ENCODE peak calls at places on chromosomes 6 and 20, in eight cellular contexts. U is mesenchymal stem cell, P is thoracic aorta, I is uterus, B is tibial nerve, Z is gastrocnemius medialis, O is GM23248, H is OCI-LY7. F is an unnamed sample. For H3K4me1, the result is how much of the 10 kb centered on the place peaks cover.

GRCh38 chr20:64279826-64280459 is 24.4 kb downstream of the PCMTD2 start:
- DNase-seq in P (no peak), Z (no peak), U (no peak), I (no peak), H (no peak), B (no peak), O (no peak), F (no peak)

GRCh38 chr6:11366183-11366933 is 133.9 kb upstream of the NEDD9 start:
- DNase-seq in I (no peak), Z (no peak), B (no peak), U (no peak), O (no peak), H (no peak), P (no peak), F (no peak)

GRCh38 chr6:33926451-33926850 is 122.6 kb upstream of the MLN start:
- DNase-seq in H (peak), I (no peak), Z (no peak), O (peak), P (no peak), U (peak), B (no peak), F (peak)

GRCh38 chr6:119310486-119311036 is 39.0 kb downstream of the MAN1A1 start:
- DNase-seq in O (no peak), H (no peak), I (no peak), Z (no peak), B (no peak), P (no peak), U (peak), F (peak)

GRCh38 chr20:8997720-8998119 is 71.2 kb upstream of the PLCB4 start:
- DNase-seq in O (no peak), H (no peak), B (no peak), U (no peak), I (no peak), P (no peak), Z (no peak), F (no peak)

GRCh38 chr6:642805-643204 is 14.1 kb downstream of the HUS1B start:
- DNase-seq in U (no peak), I (no peak), Z (no peak), H (no peak), P (no peak), O (no peak), B (no peak), F (no peak)

GRCh38 chr20:10667560-10668167 is 6.1 kb downstream of the JAG1 start:
- DNase-seq in U (no peak), H (no peak), I (no peak), B (no peak), P (no peak), O (no peak), Z (no peak), F (no peak)

GRCh38 chr6:13614926-13615801 is at the start of gene NOL7:
- DNase-seq in P (peak), B (peak), H (peak), I (peak), U (peak), O (peak), Z (peak), F (peak)

GRCh38 chr20:35317416-35317815 is 25.2 kb upstream of the FAM83C start:
- DNase-seq in O (no peak), B (no peak), P (no peak), Z (no peak), U (no peak), I (no peak), H (no peak), F (no peak)

GRCh38 chr6:56841372-56841749 is 113.5 kb upstream of the BEND6 start:
- DNase-seq in O (no peak), I (no peak), Z (no peak), P (no peak), H (no peak), U (no peak), B (no peak), F (no peak)

GRCh38 chr6:110643175-110643574 is 166.8 kb upstream of the SLC22A16 start:
- DNase-seq in B (no peak), P (no peak), Z (no peak), O (peak), I (no peak), H (no peak), U (no peak), F (no peak)

GRCh38 chr6:125571207-125571740 is 178.2 kb upstream of the HEY2 start:
- DNase-seq in Z (no peak), O (no peak), H (no peak), U (no peak), P (no peak), B (no peak), I (no peak), F (no peak)

GRCh38 chr20:34943808-34944568 is 11.6 kb downstream of the GSS start:
- DNase-seq in P (no peak), O (no peak), H (no peak), I (no peak), U (no peak), Z (no peak), B (no peak), F (no peak)

GRCh38 chr20:4014031-4014474 is 1.3 kb downstream of the RNF24 start:
- DNase-seq in Z (no peak), O (peak), U (peak), H (peak), I (peak), P (no peak), B (no peak), F (peak)

GRCh38 chr6:142035890-142036289 is 96.8 kb upstream of the GJE1 start:
- DNase-seq in B (no peak), P (no peak), Z (no peak), U (no peak), I (no peak), H (no peak), O (no peak), F (no peak)

GRCh38 chr6:47097092-47097945 is 55.2 kb upstream of the ADGRF1 start:
- DNase-seq in U (peak), I (peak), H (peak), Z (peak), B (no peak), P (no peak), O (peak), F (peak)

GRCh38 chr6:168159503-168159902 is 80.5 kb upstream of the FRMD1 start:
- DNase-seq in I (no peak), P (no peak), B (no peak), U (no peak), O (no peak), H (no peak), Z (no peak), F (no peak)

GRCh38 chr6:148112851-148113319 is 229.8 kb upstream of the SASH1 start:
- DNase-seq in I (no peak), B (no peak), P (no peak), H (no peak), Z (no peak), O (no peak), U (no peak), F (no peak)

GRCh38 chr20:47354710-47355488 is 1.6 kb downstream of the ZMYND8 start:
- DNase-seq in B (no peak), H (no peak), I (no peak), O (peak), Z (no peak), U (peak), P (no peak), F (no peak)

GRCh38 chr20:41437836-41438235 is 71.2 kb upstream of the EMILIN3 start:
- DNase-seq in Z (no peak), B (no peak), U (no peak), H (no peak), O (no peak), P (no peak), I (no peak), F (no peak)

GRCh38 chr6:141183368-141183767 is 949.4 kb upstream of the GJE1 start:
- DNase-seq in P (no peak), O (no peak), U (no peak), I (no peak), B (no peak), H (no peak), Z (no peak), F (no peak)

GRCh38 chr6:90159452-90159851 is 137.2 kb downstream of the BACH2 start:
- DNase-seq in O (no peak), H (no peak), B (no peak), Z (no peak), U (no peak), I (no peak), P (no peak), F (no peak)

GRCh38 chr6:90157441-90157840 is 139.2 kb downstream of the BACH2 start:
- DNase-seq in Z (no peak), P (no peak), B (no peak), H (no peak), I (no peak), U (no peak), O (no peak), F (no peak)

GRCh38 chr6:90160013-90160412 is 136.6 kb downstream of the BACH2 start:
- DNase-seq in I (no peak), B (no peak), P (no peak), Z (no peak), U (no peak), H (no peak), O (no peak), F (no peak)

GRCh38 chr6:90156861-90157260 is 139.8 kb downstream of the BACH2 start:
- DNase-seq in O (no peak), P (no peak), I (no peak), B (no peak), Z (no peak), U (no peak), H (no peak), F (no peak)

DNA sequence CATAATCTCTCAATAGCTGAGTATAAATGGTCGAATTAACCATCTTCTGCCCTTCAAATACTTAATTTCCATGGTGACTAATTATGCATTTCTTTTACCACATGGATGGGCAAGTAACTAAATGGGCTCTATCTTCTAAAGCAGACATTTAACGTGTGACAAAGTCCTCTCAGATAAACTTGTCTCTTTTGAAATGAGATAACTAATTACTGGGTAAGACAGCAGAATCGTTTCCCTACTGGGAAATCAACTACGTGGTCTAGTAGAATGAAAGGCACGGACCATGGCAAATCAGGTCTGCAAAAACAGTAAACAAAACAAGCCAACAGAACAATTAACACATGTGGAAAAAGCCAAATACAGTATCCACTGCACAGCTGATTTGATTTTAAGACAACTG is 137.7 kb downstream of the BACH2 start:
- DNase-seq in P (no peak), I (no peak), O (no peak), U (no peak), H (no peak), B (no peak), Z (no peak), F (no peak)
- H3K4me1 ChIP-seq in P (under half), I (under half), O (under half), U (under half), H (under half), B (under half), Z (under half), F (under half)

GRCh38 chr6:35590622-35591066 is 77.9 kb upstream of the TULP1 start:
- DNase-seq in B (peak), U (no peak), H (no peak), I (peak), P (no peak), O (no peak), Z (peak), F (no peak)

GRCh38 chr6:35596448-35597442 is 84.0 kb upstream of the TULP1 start:
- DNase-seq in Z (no peak), B (no peak), P (no peak), U (peak), O (peak), I (no peak), H (no peak), F (peak)

GRCh38 chr6:35589904-35590303 is 77.2 kb upstream of the TULP1 start:
- DNase-seq in U (no peak), P (no peak), Z (no peak), B (no peak), H (no peak), O (no peak), I (no peak), F (no peak)

GRCh38 chr6:35592178-35592577 is 79.5 kb upstream of the TULP1 start:
- DNase-seq in P (no peak), I (no peak), B (no peak), H (no peak), O (no peak), Z (no peak), U (no peak), F (no peak)

GRCh38 chr6:35594503-35595186 is 81.9 kb upstream of the TULP1 start:
- DNase-seq in Z (no peak), H (no peak), I (no peak), U (no peak), P (no peak), O (no peak), B (no peak), F (no peak)
- H3K4me1 ChIP-seq in Z (half or more), H (under half), I (half or more), U (under half), P (half or more), O (under half), B (half or more), F (under half)

GRCh38 chr20:1155342-1155741 is 29.4 kb downstream of the TMEM74B start:
- DNase-seq in O (no peak), Z (no peak), P (no peak), B (no peak), U (no peak), H (no peak), I (no peak), F (no peak)
- H3K4me1 ChIP-seq in O (under half), Z (under half), P (under half), B (under half), U (under half), H (under half), I (under half), F (under half)

GRCh38 chr20:52459150-52459549 is 267.6 kb upstream of the ZFP64 start:
- DNase-seq in I (no peak), U (no peak), P (no peak), H (no peak), B (no peak), O (no peak), Z (no peak), F (no peak)

GRCh38 chr20:52461602-52462001 is 270.0 kb upstream of the ZFP64 start:
- DNase-seq in I (no peak), P (no peak), Z (no peak), O (no peak), H (no peak), U (no peak), B (no peak), F (no peak)

GRCh38 chr20:52454660-52455059 is 263.1 kb upstream of the ZFP64 start:
- DNase-seq in I (no peak), U (peak), P (no peak), Z (no peak), H (no peak), B (no peak), O (peak), F (no peak)

DNA sequence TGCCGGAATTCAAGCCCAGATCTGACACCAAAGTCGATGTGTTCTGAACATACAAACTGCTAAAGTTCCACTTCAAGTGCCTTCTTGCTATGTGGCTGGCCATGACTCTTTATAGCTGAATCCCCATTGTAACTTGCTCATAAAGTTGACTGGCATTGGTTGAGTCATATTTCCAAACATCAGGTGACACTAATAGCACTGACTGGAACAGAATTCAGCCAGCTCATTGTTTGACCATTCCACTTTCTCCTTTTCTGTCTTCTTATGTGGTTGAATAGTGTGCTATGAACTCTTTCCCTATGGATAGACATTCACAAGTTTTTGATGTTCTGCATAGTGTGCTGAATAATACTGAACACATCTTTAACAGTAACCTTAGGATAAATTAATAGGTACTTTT is 266.2 kb upstream of the ZFP64 start:
- DNase-seq in Z (no peak), U (peak), B (no peak), O (peak), I (no peak), P (no peak), H (no peak), F (no peak)
- H3K4me1 ChIP-seq in Z (under half), U (under half), B (under half), O (under half), I (under half), P (under half), H (under half), F (under half)

GRCh38 chr20:17659801-17660200 is 22.2 kb downstream of the RRBP1 start:
- DNase-seq in B (no peak), O (no peak), U (no peak), Z (no peak), P (no peak), I (peak), H (no peak), F (no peak)

GRCh38 chr20:17657079-17657825 is 24.8 kb downstream of the RRBP1 start:
- DNase-seq in H (no peak), Z (no peak), I (peak), U (no peak), P (no peak), O (no peak), B (no peak), F (no peak)

GRCh38 chr20:17660667-17661066 is 21.4 kb downstream of the RRBP1 start:
- DNase-seq in I (peak), B (peak), P (no peak), U (no peak), Z (no peak), O (no peak), H (no peak), F (no peak)

GRCh38 chr20:17657898-17658647 is 24.0 kb downstream of the RRBP1 start:
- DNase-seq in I (peak), U (no peak), O (no peak), H (no peak), Z (no peak), P (no peak), B (no peak), F (no peak)

GRCh38 chr20:17658648-17658993 is 23.4 kb downstream of the RRBP1 start:
- DNase-seq in P (no peak), B (no peak), I (peak), Z (no peak), U (no peak), O (no peak), H (no peak), F (no peak)
- H3K4me1 ChIP-seq in P (under half), B (half or more), I (under half), Z (under half), U (under half), O (half or more), H (under half), F (under half)

F was measured in BE2C.